ENCODE peak calls at places on chromosomes 1 and 21, in four cellular contexts. One of them, this sample, is unnamed. For H3K36me3, the result is how much of the 10 kb centered on the place peaks cover.

GRCh38 chr1:82400521-82400920 is 599.8 kb downstream of the ADGRL2 start:
- DNase-seq in body of pancreas: no peak
- DNase-seq in heart left ventricle: no peak
- DNase-seq in GM23338: no peak
- DNase-seq in this sample: no peak

GRCh38 chr1:42739753-42740700 is at the start of gene CLDN19:
- DNase-seq in body of pancreas: no peak
- DNase-seq in heart left ventricle: no peak
- DNase-seq in GM23338: peak
- DNase-seq in this sample: peak

GRCh38 chr1:32954183-32954582 is 10.4 kb downstream of the RNF19B start:
- DNase-seq in body of pancreas: no peak
- DNase-seq in GM23338: no peak
- DNase-seq in heart left ventricle: no peak
- DNase-seq in this sample: no peak

GRCh38 chr1:32925360-32926142 is 24.4 kb upstream of the TMEM54 start:
- DNase-seq in body of pancreas: no peak
- DNase-seq in heart left ventricle: no peak
- DNase-seq in GM23338: peak
- DNase-seq in this sample: no peak

GRCh38 chr1:4016351-4017130 is 116.5 kb upstream of the C1orf174 start:
- DNase-seq in heart left ventricle: no peak
- DNase-seq in body of pancreas: no peak
- DNase-seq in GM23338: no peak
- DNase-seq in this sample: no peak

GRCh38 chr1:156658945-156659574 is 17.1 kb downstream of the BCAN start:
- DNase-seq in heart left ventricle: no peak
- DNase-seq in GM23338: no peak
- DNase-seq in body of pancreas: no peak
- DNase-seq in this sample: no peak

GRCh38 chr1:4655674-4656532 is 1.5 kb downstream of the AJAP1 start:
- DNase-seq in GM23338: no peak
- DNase-seq in heart left ventricle: no peak
- DNase-seq in body of pancreas: peak
- DNase-seq in this sample: peak

GRCh38 chr21:46457801-46458314 is 833 bp upstream of the DIP2A start:
- DNase-seq in body of pancreas: peak
- DNase-seq in GM23338: peak
- DNase-seq in heart left ventricle: peak
- DNase-seq in this sample: no peak

GRCh38 chr1:9591669-9592509 is 3.2 kb downstream of the TMEM201 start:
- DNase-seq in GM23338: peak
- DNase-seq in body of pancreas: no peak
- DNase-seq in heart left ventricle: no peak
- DNase-seq in this sample: no peak

GRCh38 chr21:41294548-41295231 is 21.9 kb upstream of the FAM3B start:
- DNase-seq in body of pancreas: no peak
- DNase-seq in heart left ventricle: no peak
- DNase-seq in GM23338: no peak
- DNase-seq in this sample: no peak

GRCh38 chr1:202143011-202143767 is 1.3 kb downstream of the ARL8A start:
- DNase-seq in heart left ventricle: no peak
- DNase-seq in GM23338: no peak
- DNase-seq in body of pancreas: peak
- DNase-seq in this sample: no peak

GRCh38 chr1:27713869-27714513 is 11.8 kb upstream of the FAM76A start:
- DNase-seq in body of pancreas: no peak
- DNase-seq in GM23338: no peak
- DNase-seq in heart left ventricle: no peak
- DNase-seq in this sample: no peak

GRCh38 chr1:219304227-219305226 is 130.8 kb downstream of the LYPLAL1 start:
- DNase-seq in heart left ventricle: no peak
- DNase-seq in GM23338: no peak
- DNase-seq in body of pancreas: peak
- DNase-seq in this sample: no peak

GRCh38 chr1:65278344-65279091 is 30.8 kb upstream of the DNAJC6 start:
- DNase-seq in heart left ventricle: no peak
- DNase-seq in body of pancreas: no peak
- DNase-seq in GM23338: peak
- DNase-seq in this sample: no peak

GRCh38 chr1:187961895-187962294 is 1133.1 kb downstream of the PLA2G4A start:
- DNase-seq in GM23338: peak
- DNase-seq in heart left ventricle: no peak
- DNase-seq in body of pancreas: no peak
- DNase-seq in this sample: no peak

GRCh38 chr1:1283821-1284220 is 3.6 kb downstream of the SCNN1D start:
- DNase-seq in GM23338: peak
- DNase-seq in heart left ventricle: peak
- DNase-seq in body of pancreas: no peak
- DNase-seq in this sample: no peak

GRCh38 chr1:235266325-235266724 is 61.7 kb downstream of the ARID4B start:
- DNase-seq in body of pancreas: no peak
- DNase-seq in GM23338: peak
- DNase-seq in heart left ventricle: no peak
- DNase-seq in this sample: no peak

GRCh38 chr1:32101233-32101681 is 6.6 kb upstream of the KPNA6 start:
- DNase-seq in body of pancreas: no peak
- DNase-seq in GM23338: no peak
- DNase-seq in heart left ventricle: no peak
- DNase-seq in this sample: no peak

GRCh38 chr1:183163311-183163710 is 22.8 kb upstream of the LAMC2 start:
- DNase-seq in GM23338: no peak
- DNase-seq in body of pancreas: no peak
- DNase-seq in heart left ventricle: no peak
- DNase-seq in this sample: no peak

GRCh38 chr1:158117854-158118691 is 62.6 kb upstream of the CD1D start:
- DNase-seq in body of pancreas: peak
- DNase-seq in GM23338: peak
- DNase-seq in heart left ventricle: peak
- DNase-seq in this sample: peak

GRCh38 chr21:41043008-41043407 is 125.0 kb upstream of the BACE2 start:
- DNase-seq in body of pancreas: no peak
- DNase-seq in GM23338: peak
- DNase-seq in heart left ventricle: no peak
- DNase-seq in this sample: peak

GRCh38 chr1:118783095-118783758 is 204.9 kb downstream of the TBX15 start:
- DNase-seq in body of pancreas: no peak
- DNase-seq in GM23338: peak
- DNase-seq in heart left ventricle: no peak
- DNase-seq in this sample: no peak

DNA sequence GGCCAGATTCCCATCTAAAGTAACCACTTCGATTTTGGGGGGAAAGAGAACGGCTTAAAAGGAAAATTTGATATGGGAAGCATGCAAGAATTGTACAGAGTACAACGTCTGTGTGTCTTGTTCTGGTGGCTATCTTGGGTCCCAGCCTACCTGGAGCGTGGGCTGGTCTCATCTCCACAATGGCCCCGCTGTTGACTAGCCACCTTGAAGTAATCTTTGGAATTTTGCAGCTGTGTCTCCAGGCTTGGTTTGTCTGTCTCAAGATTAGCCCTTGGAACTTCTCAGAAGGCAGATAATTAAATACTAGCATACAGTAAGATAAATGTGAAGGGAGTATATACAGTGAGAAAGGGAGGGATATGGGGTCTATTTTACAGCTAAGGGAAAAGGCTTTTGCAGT is 1.3 kb upstream of the CC2D1B start:
- DNase-seq in body of pancreas: no peak
- DNase-seq in heart left ventricle: no peak
- DNase-seq in GM23338: no peak
- DNase-seq in this sample: no peak
- H3K36me3 ChIP-seq in body of pancreas: under half
- H3K36me3 ChIP-seq in heart left ventricle: under half
- H3K36me3 ChIP-seq in GM23338: under half
- H3K36me3 ChIP-seq in this sample: under half

GRCh38 chr21:42554251-42554937 is 40.7 kb downstream of the SLC37A1 start:
- DNase-seq in heart left ventricle: peak
- DNase-seq in body of pancreas: no peak
- DNase-seq in GM23338: peak
- DNase-seq in this sample: no peak

GRCh38 chr21:42550817-42551216 is 37.2 kb downstream of the SLC37A1 start:
- DNase-seq in body of pancreas: no peak
- DNase-seq in heart left ventricle: no peak
- DNase-seq in GM23338: peak
- DNase-seq in this sample: peak

GRCh38 chr21:42555756-42556438 is 42.2 kb downstream of the SLC37A1 start:
- DNase-seq in body of pancreas: no peak
- DNase-seq in heart left ventricle: peak
- DNase-seq in GM23338: no peak
- DNase-seq in this sample: peak

GRCh38 chr21:42552407-42553336 is 39.0 kb downstream of the SLC37A1 start:
- DNase-seq in GM23338: no peak
- DNase-seq in heart left ventricle: no peak
- DNase-seq in body of pancreas: no peak
- DNase-seq in this sample: no peak

GRCh38 chr21:42553435-42553834 is 39.8 kb downstream of the SLC37A1 start:
- DNase-seq in heart left ventricle: no peak
- DNase-seq in body of pancreas: no peak
- DNase-seq in GM23338: no peak
- DNase-seq in this sample: peak
- TF ChIP-seq CTCF in heart left ventricle: no peak
- TF ChIP-seq CTCF in body of pancreas: no peak
- TF ChIP-seq CTCF in GM23338: no peak
- TF ChIP-seq CTCF in this sample: peak

GRCh38 chr1:54559111-54559548 is 11.1 kb downstream of the ACOT11 start:
- DNase-seq in body of pancreas: no peak
- DNase-seq in GM23338: no peak
- DNase-seq in heart left ventricle: peak
- DNase-seq in this sample: no peak
- H3K36me3 ChIP-seq in body of pancreas: under half
- H3K36me3 ChIP-seq in GM23338: under half
- H3K36me3 ChIP-seq in heart left ventricle: under half
- H3K36me3 ChIP-seq in this sample: under half

GRCh38 chr1:68328485-68328884 is 96.2 kb upstream of the WLS start:
- DNase-seq in heart left ventricle: no peak
- DNase-seq in GM23338: no peak
- DNase-seq in body of pancreas: no peak
- DNase-seq in this sample: no peak
- TF ChIP-seq CTCF in heart left ventricle: no peak
- TF ChIP-seq CTCF in GM23338: no peak
- TF ChIP-seq CTCF in body of pancreas: no peak
- TF ChIP-seq CTCF in this sample: no peak

GRCh38 chr1:19347538-19348177 is 35.5 kb downstream of the SLC66A1 start:
- DNase-seq in body of pancreas: no peak
- DNase-seq in heart left ventricle: no peak
- DNase-seq in GM23338: no peak
- DNase-seq in this sample: no peak
- H3K36me3 ChIP-seq in body of pancreas: under half
- H3K36me3 ChIP-seq in heart left ventricle: half or more
- H3K36me3 ChIP-seq in GM23338: under half
- H3K36me3 ChIP-seq in this sample: under half

GRCh38 chr1:46667782-46668760 is at the start of gene ATPAF1:
- DNase-seq in GM23338: peak
- DNase-seq in heart left ventricle: peak
- DNase-seq in body of pancreas: peak
- DNase-seq in this sample: peak
- TF ChIP-seq CTCF in GM23338: peak
- TF ChIP-seq CTCF in heart left ventricle: no peak
- TF ChIP-seq CTCF in body of pancreas: no peak
- TF ChIP-seq CTCF in this sample: no peak

GRCh38 chr21:36350282-36350910 is 30.4 kb downstream of the MORC3 start:
- DNase-seq in heart left ventricle: no peak
- DNase-seq in GM23338: no peak
- DNase-seq in body of pancreas: no peak
- DNase-seq in this sample: no peak

GRCh38 chr21:36347962-36348328 is 27.9 kb downstream of the MORC3 start:
- DNase-seq in heart left ventricle: no peak
- DNase-seq in GM23338: no peak
- DNase-seq in body of pancreas: no peak
- DNase-seq in this sample: no peak

GRCh38 chr21:36349315-36349714 is 29.3 kb downstream of the MORC3 start:
- DNase-seq in body of pancreas: no peak
- DNase-seq in GM23338: no peak
- DNase-seq in heart left ventricle: no peak
- DNase-seq in this sample: no peak

GRCh38 chr21:36347278-36347961 is 27.4 kb downstream of the MORC3 start:
- DNase-seq in heart left ventricle: no peak
- DNase-seq in body of pancreas: no peak
- DNase-seq in GM23338: no peak
- DNase-seq in this sample: no peak

DNA sequence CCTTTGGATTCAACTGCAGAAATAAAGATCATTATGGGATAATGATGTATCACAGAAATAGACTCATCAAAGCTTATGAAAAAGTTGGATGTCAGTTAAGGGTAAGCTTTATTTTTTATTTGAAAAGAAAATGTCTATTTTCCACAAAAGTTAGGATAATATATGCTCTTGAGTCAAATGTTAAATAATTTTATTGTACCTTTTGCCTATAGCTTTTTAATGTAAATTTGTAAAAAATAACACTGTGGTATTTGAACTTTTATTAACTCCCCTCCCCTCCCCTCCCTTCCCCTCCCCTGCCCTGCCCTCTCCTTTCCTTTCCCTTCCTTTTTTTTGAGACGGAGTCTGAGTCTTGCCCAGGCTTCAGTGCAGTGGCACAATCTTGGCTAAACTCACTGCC is 24.9 kb downstream of the MORC3 start:
- DNase-seq in body of pancreas: no peak
- DNase-seq in heart left ventricle: no peak
- DNase-seq in GM23338: no peak
- DNase-seq in this sample: no peak
- H3K36me3 ChIP-seq in body of pancreas: under half
- H3K36me3 ChIP-seq in heart left ventricle: half or more
- H3K36me3 ChIP-seq in GM23338: half or more
- H3K36me3 ChIP-seq in this sample: under half

This sample was measured in Caco-2.